ENCODE peak calls at places on chromosomes 12 and 14, in six cellular contexts. P is NCI-H1105 treated with DMSO at 0.1 percent for 48 hours; J is stimulated activated CD4-positive, alpha-beta T cell treated with anti-CD3 and anti-CD28 coated beads, Interleukin-2, amount 100 ng/mL, for 48 hours; K is ovary; S is fibroblast of pulmonary artery; Y is GM04504. W is an unnamed sample.

GRCh38 chr14:99475179-99475578 is 5.5 kb downstream of the SETD3 start:
- DNase-seq in P (no peak), J (no peak), K (no peak), S (peak; percentile 58), Y (no peak), W (no peak)

GRCh38 chr14:24246765-24247212 is 4.4 kb upstream of the TINF2 start:
- DNase-seq in K (no peak), P (no peak), J (no peak), Y (no peak), S (no peak), W (peak; percentile 37)

GRCh38 chr14:89801128-89801527 is 153.4 kb downstream of the EFCAB11 start:
- DNase-seq in S (no peak), J (no peak), Y (no peak), K (no peak), P (no peak), W (no peak)

GRCh38 chr14:93976477-93977057 is at the start of gene ASB2:
- DNase-seq in J (no peak), K (no peak), S (no peak), P (no peak), Y (no peak), W (no peak)

GRCh38 chr14:104134061-104134965 is 4.1 kb upstream of the KIF26A start:
- DNase-seq in K (peak; percentile 14), P (no peak), Y (no peak), S (no peak), J (no peak), W (no peak)

GRCh38 chr12:63499567-63499966 is 168.7 kb downstream of the DPY19L2 start:
- DNase-seq in P (no peak), K (no peak), S (no peak), J (no peak), Y (no peak), W (no peak)

GRCh38 chr12:127172857-127173256 is 1094.1 kb upstream of the TMEM132C start:
- DNase-seq in K (no peak), Y (peak; percentile 69), J (no peak), P (no peak), S (no peak), W (no peak)

GRCh38 chr12:95637471-95638155 is 86.3 kb upstream of the USP44 start:
- DNase-seq in P (no peak), Y (no peak), S (peak; percentile 88), K (no peak), J (no peak), W (no peak)

GRCh38 chr14:105852378-105853088 is 326.1 kb downstream of the TMEM121 start:
- DNase-seq in Y (no peak), P (no peak), J (no peak), K (no peak), S (no peak), W (no peak)

GRCh38 chr12:27906658-27907473 is 65.7 kb downstream of the PTHLH start:
- DNase-seq in S (no peak), J (no peak), K (no peak), P (no peak), Y (no peak), W (no peak)

GRCh38 chr12:121794532-121795028 is 1.1 kb upstream of the RHOF start:
- DNase-seq in P (no peak), J (no peak), S (no peak), K (peak; percentile 76), Y (no peak), W (no peak)

GRCh38 chr12:126936181-126936851 is 1330.7 kb upstream of the TMEM132C start:
- DNase-seq in S (no peak), J (no peak), K (no peak), Y (no peak), P (no peak), W (no peak)

GRCh38 chr14:62125793-62126192 is 363.6 kb downstream of the SNAPC1 start:
- DNase-seq in S (no peak), P (no peak), J (no peak), K (no peak), Y (no peak), W (no peak)

GRCh38 chr12:113260636-113261300 is 39.5 kb downstream of the TPCN1 start:
- DNase-seq in P (no peak), J (no peak), K (no peak), Y (no peak), S (no peak), W (no peak)